ENCODE peak calls at places on chromosomes 12 and 14, in ten cellular contexts. One of them, this sample, is unnamed.

GRCh38 chr12:40837891-40838424 is 145.7 kb downstream of the CNTN1 start:
- DNase-seq in NCI-H187 treated with DMSO at 0.1 percent for 48 hours: no peak
- DNase-seq in frontal cortex: no peak
- DNase-seq in CD8-positive, alpha-beta T cell: no peak
- DNase-seq in stimulated activated CD8-positive, alpha-beta memory T cell treated with anti-CD3 and anti-CD28 coated beads, Interleukin-15, amount 100 ng/mL, for 1 hour: no peak
- DNase-seq in AG08395: no peak
- DNase-seq in effector memory CD8-positive, alpha-beta T cell: no peak
- DNase-seq in HAP-1: no peak
- DNase-seq in T-cell: no peak
- DNase-seq in RPMI8226: no peak
- DNase-seq in this sample: no peak

GRCh38 chr12:6863586-6864321 is 3.6 kb upstream of the TPI1 start:
- DNase-seq in effector memory CD8-positive, alpha-beta T cell: no peak
- DNase-seq in frontal cortex: no peak
- DNase-seq in NCI-H187 treated with DMSO at 0.1 percent for 48 hours: no peak
- DNase-seq in stimulated activated CD8-positive, alpha-beta memory T cell treated with anti-CD3 and anti-CD28 coated beads, Interleukin-15, amount 100 ng/mL, for 1 hour: no peak
- DNase-seq in RPMI8226: no peak
- DNase-seq in CD8-positive, alpha-beta T cell: no peak
- DNase-seq in HAP-1: no peak
- DNase-seq in AG08395: peak; percentile 19
- DNase-seq in T-cell: no peak
- DNase-seq in this sample: no peak

GRCh38 chr12:101042211-101042610 is 167.8 kb downstream of the SLC5A8 start:
- DNase-seq in frontal cortex: no peak
- DNase-seq in CD8-positive, alpha-beta T cell: no peak
- DNase-seq in T-cell: no peak
- DNase-seq in AG08395: no peak
- DNase-seq in NCI-H187 treated with DMSO at 0.1 percent for 48 hours: no peak
- DNase-seq in effector memory CD8-positive, alpha-beta T cell: no peak
- DNase-seq in stimulated activated CD8-positive, alpha-beta memory T cell treated with anti-CD3 and anti-CD28 coated beads, Interleukin-15, amount 100 ng/mL, for 1 hour: no peak
- DNase-seq in RPMI8226: no peak
- DNase-seq in HAP-1: no peak
- DNase-seq in this sample: no peak

GRCh38 chr12:125092872-125093680 is 27.8 kb downstream of the AACS start:
- DNase-seq in NCI-H187 treated with DMSO at 0.1 percent for 48 hours: no peak
- DNase-seq in frontal cortex: no peak
- DNase-seq in HAP-1: no peak
- DNase-seq in RPMI8226: no peak
- DNase-seq in effector memory CD8-positive, alpha-beta T cell: no peak
- DNase-seq in stimulated activated CD8-positive, alpha-beta memory T cell treated with anti-CD3 and anti-CD28 coated beads, Interleukin-15, amount 100 ng/mL, for 1 hour: no peak
- DNase-seq in CD8-positive, alpha-beta T cell: no peak
- DNase-seq in T-cell: no peak
- DNase-seq in AG08395: peak; percentile 67
- DNase-seq in this sample: no peak

GRCh38 chr12:42473561-42473960 is 116.0 kb downstream of the PRICKLE1 start:
- DNase-seq in AG08395: no peak
- DNase-seq in HAP-1: no peak
- DNase-seq in T-cell: no peak
- DNase-seq in NCI-H187 treated with DMSO at 0.1 percent for 48 hours: no peak
- DNase-seq in stimulated activated CD8-positive, alpha-beta memory T cell treated with anti-CD3 and anti-CD28 coated beads, Interleukin-15, amount 100 ng/mL, for 1 hour: no peak
- DNase-seq in CD8-positive, alpha-beta T cell: no peak
- DNase-seq in frontal cortex: no peak
- DNase-seq in RPMI8226: no peak
- DNase-seq in effector memory CD8-positive, alpha-beta T cell: no peak
- DNase-seq in this sample: no peak

GRCh38 chr14:32469388-32470160 is 140.5 kb downstream of the AKAP6 start:
- DNase-seq in CD8-positive, alpha-beta T cell: no peak
- DNase-seq in T-cell: no peak
- DNase-seq in NCI-H187 treated with DMSO at 0.1 percent for 48 hours: peak; percentile 17
- DNase-seq in frontal cortex: no peak
- DNase-seq in effector memory CD8-positive, alpha-beta T cell: no peak
- DNase-seq in stimulated activated CD8-positive, alpha-beta memory T cell treated with anti-CD3 and anti-CD28 coated beads, Interleukin-15, amount 100 ng/mL, for 1 hour: no peak
- DNase-seq in HAP-1: peak; percentile 71
- DNase-seq in AG08395: peak; percentile 26
- DNase-seq in RPMI8226: no peak
- DNase-seq in this sample: no peak

GRCh38 chr14:89336338-89336737 is 80.7 kb downstream of the FOXN3 start:
- DNase-seq in stimulated activated CD8-positive, alpha-beta memory T cell treated with anti-CD3 and anti-CD28 coated beads, Interleukin-15, amount 100 ng/mL, for 1 hour: no peak
- DNase-seq in effector memory CD8-positive, alpha-beta T cell: no peak
- DNase-seq in frontal cortex: no peak
- DNase-seq in NCI-H187 treated with DMSO at 0.1 percent for 48 hours: no peak
- DNase-seq in CD8-positive, alpha-beta T cell: no peak
- DNase-seq in AG08395: no peak
- DNase-seq in T-cell: no peak
- DNase-seq in RPMI8226: peak; percentile 7
- DNase-seq in HAP-1: no peak
- DNase-seq in this sample: no peak

GRCh38 chr14:60640859-60641721 is 8.2 kb downstream of the SIX1 start:
- DNase-seq in frontal cortex: no peak
- DNase-seq in HAP-1: no peak
- DNase-seq in AG08395: no peak
- DNase-seq in CD8-positive, alpha-beta T cell: no peak
- DNase-seq in stimulated activated CD8-positive, alpha-beta memory T cell treated with anti-CD3 and anti-CD28 coated beads, Interleukin-15, amount 100 ng/mL, for 1 hour: no peak
- DNase-seq in effector memory CD8-positive, alpha-beta T cell: no peak
- DNase-seq in T-cell: no peak
- DNase-seq in NCI-H187 treated with DMSO at 0.1 percent for 48 hours: no peak
- DNase-seq in RPMI8226: no peak
- DNase-seq in this sample: no peak

GRCh38 chr12:32541754-32542374 is 137.2 kb upstream of the DNM1L start:
- DNase-seq in HAP-1: no peak
- DNase-seq in CD8-positive, alpha-beta T cell: no peak
- DNase-seq in AG08395: no peak
- DNase-seq in stimulated activated CD8-positive, alpha-beta memory T cell treated with anti-CD3 and anti-CD28 coated beads, Interleukin-15, amount 100 ng/mL, for 1 hour: no peak
- DNase-seq in RPMI8226: no peak
- DNase-seq in effector memory CD8-positive, alpha-beta T cell: no peak
- DNase-seq in NCI-H187 treated with DMSO at 0.1 percent for 48 hours: no peak
- DNase-seq in frontal cortex: no peak
- DNase-seq in T-cell: no peak
- DNase-seq in this sample: no peak

GRCh38 chr12:2294651-2295475 is 242.1 kb downstream of the CACNA1C start:
- DNase-seq in frontal cortex: no peak
- DNase-seq in CD8-positive, alpha-beta T cell: no peak
- DNase-seq in NCI-H187 treated with DMSO at 0.1 percent for 48 hours: no peak
- DNase-seq in HAP-1: no peak
- DNase-seq in AG08395: peak; percentile 54
- DNase-seq in stimulated activated CD8-positive, alpha-beta memory T cell treated with anti-CD3 and anti-CD28 coated beads, Interleukin-15, amount 100 ng/mL, for 1 hour: no peak
- DNase-seq in RPMI8226: no peak
- DNase-seq in T-cell: no peak
- DNase-seq in effector memory CD8-positive, alpha-beta T cell: no peak
- DNase-seq in this sample: no peak

GRCh38 chr12:97940629-97941028 is 478.0 kb downstream of the RMST start:
- DNase-seq in CD8-positive, alpha-beta T cell: no peak
- DNase-seq in stimulated activated CD8-positive, alpha-beta memory T cell treated with anti-CD3 and anti-CD28 coated beads, Interleukin-15, amount 100 ng/mL, for 1 hour: no peak
- DNase-seq in HAP-1: no peak
- DNase-seq in T-cell: no peak
- DNase-seq in effector memory CD8-positive, alpha-beta T cell: no peak
- DNase-seq in frontal cortex: no peak
- DNase-seq in RPMI8226: no peak
- DNase-seq in NCI-H187 treated with DMSO at 0.1 percent for 48 hours: no peak
- DNase-seq in AG08395: no peak
- DNase-seq in this sample: no peak

GRCh38 chr14:82313889-82314288 is 780.2 kb upstream of the SEL1L start:
- DNase-seq in RPMI8226: no peak
- DNase-seq in HAP-1: peak; percentile 67
- DNase-seq in stimulated activated CD8-positive, alpha-beta memory T cell treated with anti-CD3 and anti-CD28 coated beads, Interleukin-15, amount 100 ng/mL, for 1 hour: no peak
- DNase-seq in NCI-H187 treated with DMSO at 0.1 percent for 48 hours: peak; percentile 9
- DNase-seq in effector memory CD8-positive, alpha-beta T cell: no peak
- DNase-seq in CD8-positive, alpha-beta T cell: no peak
- DNase-seq in AG08395: no peak
- DNase-seq in frontal cortex: no peak
- DNase-seq in T-cell: no peak
- DNase-seq in this sample: peak; percentile 25

GRCh38 chr14:90381999-90382451 is 14.8 kb upstream of the CALM1 start:
- DNase-seq in RPMI8226: no peak
- DNase-seq in T-cell: peak; percentile 14
- DNase-seq in effector memory CD8-positive, alpha-beta T cell: no peak
- DNase-seq in NCI-H187 treated with DMSO at 0.1 percent for 48 hours: peak; percentile 56
- DNase-seq in AG08395: no peak
- DNase-seq in HAP-1: no peak
- DNase-seq in frontal cortex: no peak
- DNase-seq in stimulated activated CD8-positive, alpha-beta memory T cell treated with anti-CD3 and anti-CD28 coated beads, Interleukin-15, amount 100 ng/mL, for 1 hour: no peak
- DNase-seq in CD8-positive, alpha-beta T cell: peak; percentile 62
- DNase-seq in this sample: peak; percentile 58

GRCh38 chr14:89386214-89386886 is 30.7 kb downstream of the FOXN3 start:
- DNase-seq in RPMI8226: no peak
- DNase-seq in HAP-1: no peak
- DNase-seq in AG08395: peak; percentile 28
- DNase-seq in NCI-H187 treated with DMSO at 0.1 percent for 48 hours: no peak
- DNase-seq in T-cell: no peak
- DNase-seq in CD8-positive, alpha-beta T cell: no peak
- DNase-seq in stimulated activated CD8-positive, alpha-beta memory T cell treated with anti-CD3 and anti-CD28 coated beads, Interleukin-15, amount 100 ng/mL, for 1 hour: no peak
- DNase-seq in effector memory CD8-positive, alpha-beta T cell: no peak
- DNase-seq in frontal cortex: no peak
- DNase-seq in this sample: no peak

GRCh38 chr14:35909675-35910074 is 83.5 kb downstream of the BRMS1L start:
- DNase-seq in effector memory CD8-positive, alpha-beta T cell: no peak
- DNase-seq in HAP-1: no peak
- DNase-seq in stimulated activated CD8-positive, alpha-beta memory T cell treated with anti-CD3 and anti-CD28 coated beads, Interleukin-15, amount 100 ng/mL, for 1 hour: no peak
- DNase-seq in T-cell: no peak
- DNase-seq in NCI-H187 treated with DMSO at 0.1 percent for 48 hours: no peak
- DNase-seq in RPMI8226: no peak
- DNase-seq in frontal cortex: no peak
- DNase-seq in AG08395: no peak
- DNase-seq in CD8-positive, alpha-beta T cell: no peak
- DNase-seq in this sample: no peak

GRCh38 chr12:10529603-10530002 is 23.9 kb downstream of the EIF2S3B start:
- DNase-seq in RPMI8226: no peak
- DNase-seq in frontal cortex: no peak
- DNase-seq in AG08395: no peak
- DNase-seq in CD8-positive, alpha-beta T cell: no peak
- DNase-seq in NCI-H187 treated with DMSO at 0.1 percent for 48 hours: no peak
- DNase-seq in effector memory CD8-positive, alpha-beta T cell: no peak
- DNase-seq in stimulated activated CD8-positive, alpha-beta memory T cell treated with anti-CD3 and anti-CD28 coated beads, Interleukin-15, amount 100 ng/mL, for 1 hour: no peak
- DNase-seq in HAP-1: no peak
- DNase-seq in T-cell: no peak
- DNase-seq in this sample: no peak

GRCh38 chr12:70240677-70241076 is 2.6 kb upstream of the CNOT2 start:
- DNase-seq in HAP-1: no peak
- DNase-seq in stimulated activated CD8-positive, alpha-beta memory T cell treated with anti-CD3 and anti-CD28 coated beads, Interleukin-15, amount 100 ng/mL, for 1 hour: no peak
- DNase-seq in CD8-positive, alpha-beta T cell: no peak
- DNase-seq in T-cell: no peak
- DNase-seq in NCI-H187 treated with DMSO at 0.1 percent for 48 hours: no peak
- DNase-seq in effector memory CD8-positive, alpha-beta T cell: no peak
- DNase-seq in RPMI8226: no peak
- DNase-seq in AG08395: no peak
- DNase-seq in frontal cortex: no peak
- DNase-seq in this sample: no peak

GRCh38 chr14:69059658-69060648 is 80.9 kb upstream of the ACTN1 start:
- DNase-seq in T-cell: no peak
- DNase-seq in frontal cortex: no peak
- DNase-seq in CD8-positive, alpha-beta T cell: no peak
- DNase-seq in HAP-1: no peak
- DNase-seq in AG08395: peak; percentile 93
- DNase-seq in NCI-H187 treated with DMSO at 0.1 percent for 48 hours: no peak
- DNase-seq in RPMI8226: no peak
- DNase-seq in stimulated activated CD8-positive, alpha-beta memory T cell treated with anti-CD3 and anti-CD28 coated beads, Interleukin-15, amount 100 ng/mL, for 1 hour: no peak
- DNase-seq in effector memory CD8-positive, alpha-beta T cell: no peak
- DNase-seq in this sample: no peak

GRCh38 chr12:119156401-119156800 is 22.3 kb upstream of the HSPB8 start:
- DNase-seq in HAP-1: no peak
- DNase-seq in AG08395: no peak
- DNase-seq in RPMI8226: no peak
- DNase-seq in effector memory CD8-positive, alpha-beta T cell: no peak
- DNase-seq in CD8-positive, alpha-beta T cell: no peak
- DNase-seq in T-cell: no peak
- DNase-seq in stimulated activated CD8-positive, alpha-beta memory T cell treated with anti-CD3 and anti-CD28 coated beads, Interleukin-15, amount 100 ng/mL, for 1 hour: no peak
- DNase-seq in frontal cortex: no peak
- DNase-seq in NCI-H187 treated with DMSO at 0.1 percent for 48 hours: no peak
- DNase-seq in this sample: no peak

GRCh38 chr14:61342486-61342885 is 21.1 kb downstream of the PRKCH start:
- DNase-seq in stimulated activated CD8-positive, alpha-beta memory T cell treated with anti-CD3 and anti-CD28 coated beads, Interleukin-15, amount 100 ng/mL, for 1 hour: peak; percentile 68
- DNase-seq in effector memory CD8-positive, alpha-beta T cell: peak; percentile 81
- DNase-seq in T-cell: peak; percentile 78
- DNase-seq in frontal cortex: no peak
- DNase-seq in HAP-1: no peak
- DNase-seq in NCI-H187 treated with DMSO at 0.1 percent for 48 hours: no peak
- DNase-seq in RPMI8226: no peak
- DNase-seq in AG08395: no peak
- DNase-seq in CD8-positive, alpha-beta T cell: peak; percentile 88
- DNase-seq in this sample: no peak